ENCODE peak calls at places on chromosomes 11 and 22, in eight cellular contexts. E is adrenal gland, G is SK-N-SH, L is PC-3, V is epithelial cell of proximal tubule, F is psoas muscle, K is left lung, S is fibroblast of mammary gland. R is an unnamed sample.

GRCh38 chr22:49462291-49462690 is 365.4 kb downstream of the BRD1 start:
- DNase-seq in G (no peak), L (no peak), K (no peak), F (no peak), S (no peak), V (no peak), E (no peak), R (no peak)

GRCh38 chr11:86670179-86670578 is 2.2 kb downstream of the ME3 start:
- DNase-seq in E (no peak), L (peak; percentile 42), G (no peak), F (no peak), S (peak; percentile 66), V (no peak), K (no peak), R (peak; percentile 72)

GRCh38 chr11:131146817-131147490 is 223.5 kb upstream of the NTM start:
- DNase-seq in V (no peak), S (no peak), K (no peak), L (no peak), E (no peak), G (no peak), F (no peak), R (no peak)

GRCh38 chr11:113947989-113948388 is 26.9 kb upstream of the HTR3A start:
- DNase-seq in K (no peak), V (no peak), S (no peak), E (no peak), G (no peak), F (no peak), L (no peak), R (no peak)

GRCh38 chr11:12137005-12137690 is 26.8 kb downstream of the MICAL2 start:
- DNase-seq in S (no peak), G (no peak), V (no peak), L (no peak), F (no peak), K (peak; percentile 46), E (no peak), R (no peak)

GRCh38 chr11:46361283-46362145 is 14.3 kb downstream of the DGKZ start:
- DNase-seq in E (peak; percentile 62), K (peak; percentile 78), S (peak; percentile 47), F (peak; percentile 92), L (no peak), G (peak; percentile 88), V (no peak), R (peak; percentile 55)

GRCh38 chr11:130181295-130182272 is 22.0 kb downstream of the ST14 start:
- DNase-seq in L (peak; percentile 89), V (no peak), F (no peak), K (peak; percentile 56), G (no peak), S (peak; percentile 83), E (peak; percentile 74), R (peak; percentile 84)

GRCh38 chr11:12287374-12288211 is 89.8 kb upstream of the PARVA start:
- DNase-seq in L (peak; percentile 90), G (peak; percentile 51), E (peak; percentile 88), S (peak; percentile 99), V (peak; percentile 83), K (peak; percentile 59), F (peak; percentile 77), R (peak; percentile 99)

GRCh38 chr11:129840236-129840635 is 24.6 kb downstream of the TMEM45B start:
- DNase-seq in G (no peak), V (no peak), L (peak; percentile 89), K (no peak), S (no peak), E (no peak), F (no peak), R (no peak)

GRCh38 chr22:35064664-35065063 is 1.3 kb upstream of the ISX start:
- DNase-seq in F (no peak), V (no peak), S (no peak), L (peak; percentile 31), K (no peak), E (no peak), G (no peak), R (no peak)

GRCh38 chr22:44585559-44586121 is 87.6 kb upstream of the RTL6 start:
- DNase-seq in S (no peak), K (peak; percentile 8), F (peak; percentile 28), E (no peak), G (no peak), V (no peak), L (no peak), R (no peak)

GRCh38 chr11:33706961-33707360 is 6.3 kb upstream of the C11orf91 start:
- DNase-seq in L (no peak), G (no peak), V (no peak), E (no peak), K (no peak), F (no peak), S (no peak), R (no peak)

GRCh38 chr11:131372243-131372930 is 2.0 kb downstream of the NTM start:
- DNase-seq in V (no peak), K (no peak), S (no peak), E (no peak), L (no peak), G (peak; percentile 14), F (no peak), R (no peak)

GRCh38 chr11:108813086-108813485 is 148.2 kb downstream of the DDX10 start:
- DNase-seq in F (no peak), K (no peak), L (no peak), G (no peak), S (no peak), E (no peak), V (no peak), R (no peak)

GRCh38 chr22:48895341-48895740 is 932.3 kb downstream of the BRD1 start:
- DNase-seq in E (no peak), V (no peak), S (no peak), L (no peak), K (no peak), F (no peak), G (no peak), R (no peak)

GRCh38 chr11:74783241-74783871 is 34.7 kb downstream of the RNF169 start:
- DNase-seq in V (peak; percentile 33), F (no peak), K (no peak), G (no peak), L (peak; percentile 84), S (peak; percentile 61), E (no peak), R (peak; percentile 35)

GRCh38 chr11:32829680-32830412 is at the start of gene PRRG4:
- DNase-seq in F (peak; percentile 64), S (peak; percentile 24), G (peak; percentile 49), E (peak; percentile 60), V (no peak), L (peak; percentile 81), K (peak; percentile 83), R (peak; percentile 37)

GRCh38 chr22:49169074-49169744 is 658.5 kb downstream of the BRD1 start:
- DNase-seq in E (no peak), G (no peak), F (peak; percentile 7), L (no peak), V (no peak), S (no peak), K (no peak), R (no peak)

GRCh38 chr11:128772814-128773213 is 78.9 kb downstream of the FLI1 start:
- DNase-seq in L (no peak), K (peak; percentile 71), G (no peak), F (peak; percentile 72), E (peak; percentile 38), V (no peak), S (no peak), R (no peak)

GRCh38 chr22:21917959-21918261 is 34.7 kb downstream of the PPM1F start:
- DNase-seq in G (no peak), F (peak; percentile 32), V (no peak), L (no peak), K (no peak), S (no peak), E (no peak), R (no peak)

GRCh38 chr11:69892237-69892985 is 73.2 kb upstream of the FGF3 start:
- DNase-seq in E (no peak), V (no peak), G (peak; percentile 73), K (no peak), F (no peak), L (no peak), S (no peak), R (no peak)
- TF ChIP-seq CTCF in E (no peak), V (no peak), G (peak; percentile 11), K (no peak), F (no peak), L (peak; percentile 17), S (no peak), R (no peak)

GRCh38 chr22:50578776-50579310 is 616 bp upstream of the CPT1B start:
- DNase-seq in L (no peak), K (no peak), G (no peak), S (no peak), E (no peak), V (no peak), F (no peak), R (no peak)
- H3K4me3 ChIP-seq in L (no peak overlapping the region), K (no peak overlapping the region), G (no peak overlapping the region), S (no peak overlapping the region), E (no peak overlapping the region), V (no peak overlapping the region), F (peak overlapping the region; percentile 72), R (no peak overlapping the region)

DNA sequence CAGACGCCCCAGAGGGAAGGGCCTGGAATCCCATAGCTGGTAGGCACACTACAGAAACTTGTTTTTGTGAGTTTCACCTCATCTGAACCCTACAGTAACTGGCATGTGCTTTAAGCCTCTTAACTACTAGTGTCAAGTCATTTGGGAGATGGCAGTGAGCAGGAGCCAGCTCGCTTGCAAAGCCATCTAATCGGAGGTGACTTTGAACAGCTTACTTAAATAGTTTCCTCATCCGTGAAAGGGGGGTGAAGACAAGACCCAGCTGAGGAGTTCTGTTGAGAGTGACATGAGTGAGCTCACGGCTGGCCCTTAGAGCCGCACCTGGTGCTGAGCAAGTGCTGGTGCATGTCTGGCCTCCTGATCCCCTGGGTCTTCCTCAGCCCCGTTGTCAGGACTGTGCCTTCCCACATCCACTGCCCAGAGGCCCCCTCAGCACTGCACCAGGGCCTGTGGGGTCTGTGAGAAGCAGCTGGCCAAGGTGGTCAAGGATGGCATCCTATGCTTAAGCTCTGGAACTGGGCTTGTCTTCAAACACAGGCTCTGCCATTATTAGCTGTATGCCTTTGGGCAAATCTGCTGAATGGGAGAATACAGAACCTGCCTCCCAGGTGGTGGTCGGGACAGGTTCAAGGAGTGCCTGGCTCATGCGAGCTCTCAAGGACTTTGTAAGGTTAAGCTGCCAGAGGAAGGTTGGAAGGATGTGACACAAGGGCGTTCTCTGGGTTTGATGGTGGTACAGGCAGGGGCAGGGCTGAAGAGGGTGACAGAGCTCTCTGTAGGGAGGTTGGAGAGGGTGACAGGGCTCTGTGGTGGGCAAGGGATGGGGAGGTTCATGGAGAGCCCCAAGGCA is 27.3 kb downstream of the INCENP start:
- DNase-seq in V (no peak), K (no peak), S (no peak), G (no peak), L (no peak), E (no peak), F (no peak), R (no peak)
- TF ChIP-seq CTCF in V (no peak), K (no peak), S (no peak), G (no peak), L (no peak), E (no peak), F (no peak), R (no peak)

GRCh38 chr11:62709262-62710000 is 2.0 kb downstream of the GNG3 start:
- DNase-seq in S (peak; percentile 98), L (no peak), K (peak; percentile 98), G (peak; percentile 89), F (peak; percentile 99), E (peak; percentile 99), V (peak; percentile 74), R (peak; percentile 99)
- H3K4me3 ChIP-seq in S (peak overlapping the region; percentile 66), L (no peak overlapping the region), K (peak overlapping the region; percentile 59), G (peak overlapping the region; percentile 59), F (peak overlapping the region; percentile 92), E (peak overlapping the region; percentile 53), V (peak overlapping the region; percentile 62), R (peak overlapping the region; percentile 51)